ENCODE peak calls at places on chromosomes 6 and 20, in ten cellular contexts. N is spleen, K is cardiac muscle cell, H is endodermal cell, Q is WERI-Rb-1, I is uterus, R is ovary, Y is HFF-Myc, M is IMR-90, V is dorsolateral prefrontal cortex. L is an unnamed sample.

GRCh38 chr6:136593748-136594490 is 43.7 kb upstream of the MAP7 start:
- DNase-seq in N (no peak), K (peak), H (no peak), Q (no peak), I (no peak), R (no peak), Y (peak), M (peak), V (no peak), L (peak)

GRCh38 chr6:28139860-28140500 is 1.7 kb upstream of the ZKSCAN8 start:
- DNase-seq in N (no peak), K (no peak), H (no peak), Q (no peak), I (no peak), R (no peak), Y (no peak), M (no peak), V (no peak), L (no peak)

GRCh38 chr20:47696856-47697255 is 88.4 kb downstream of the SULF2 start:
- DNase-seq in N (no peak), K (no peak), H (no peak), Q (no peak), I (no peak), R (no peak), Y (no peak), M (no peak), V (no peak), L (no peak)

GRCh38 chr20:45904583-45905504 is 7.1 kb downstream of the PLTP start:
- DNase-seq in N (no peak), K (no peak), H (no peak), Q (no peak), I (no peak), R (no peak), Y (no peak), M (no peak), V (no peak), L (no peak)

GRCh38 chr6:43772571-43773049 is 2.6 kb downstream of the VEGFA start:
- DNase-seq in N (peak), K (no peak), H (peak), Q (peak), I (no peak), R (no peak), Y (no peak), M (no peak), V (no peak), L (peak)

GRCh38 chr6:74280130-74280692 is 584.2 kb downstream of the CD109 start:
- DNase-seq in N (no peak), K (no peak), H (peak), Q (no peak), I (no peak), R (no peak), Y (no peak), M (no peak), V (no peak), L (no peak)

GRCh38 chr6:137873273-137873762 is 6.3 kb downstream of the TNFAIP3 start:
- DNase-seq in N (no peak), K (peak), H (no peak), Q (no peak), I (peak), R (peak), Y (peak), M (peak), V (no peak), L (peak)

GRCh38 chr6:87754828-87755227 is 52.8 kb upstream of the AKIRIN2 start:
- DNase-seq in N (no peak), K (no peak), H (no peak), Q (no peak), I (no peak), R (no peak), Y (no peak), M (no peak), V (no peak), L (no peak)

GRCh38 chr20:49929142-49929494 is 7.1 kb upstream of the RNF114 start:
- DNase-seq in N (no peak), K (no peak), H (no peak), Q (no peak), I (no peak), R (peak), Y (no peak), M (no peak), V (no peak), L (no peak)

GRCh38 chr20:24134284-24134683 is 145.7 kb upstream of the GGTLC1 start:
- DNase-seq in N (no peak), K (no peak), H (no peak), Q (no peak), I (no peak), R (no peak), Y (no peak), M (no peak), V (no peak), L (peak)

GRCh38 chr20:50613438-50614169 is 77.7 kb downstream of the RIPOR3 start:
- DNase-seq in N (no peak), K (no peak), H (no peak), Q (no peak), I (no peak), R (no peak), Y (no peak), M (no peak), V (no peak), L (no peak)

GRCh38 chr6:159982726-159983506 is 14.0 kb downstream of the IGF2R start:
- DNase-seq in N (peak), K (peak), H (no peak), Q (no peak), I (no peak), R (no peak), Y (no peak), M (peak), V (no peak), L (peak)

GRCh38 chr6:147434508-147434907 is 74.0 kb upstream of the SAMD5 start:
- DNase-seq in N (no peak), K (peak), H (no peak), Q (no peak), I (no peak), R (no peak), Y (no peak), M (peak), V (no peak), L (peak)

GRCh38 chr6:33314943-33315752 is 1.3 kb upstream of the TAPBP start:
- DNase-seq in N (peak), K (peak), H (peak), Q (no peak), I (peak), R (peak), Y (no peak), M (no peak), V (no peak), L (peak)

GRCh38 chr20:32083469-32083868 is 26.0 kb upstream of the TM9SF4 start:
- DNase-seq in N (no peak), K (no peak), H (no peak), Q (no peak), I (no peak), R (no peak), Y (no peak), M (no peak), V (no peak), L (no peak)

GRCh38 chr20:9838378-9839295 is at the start of gene PAK5:
- DNase-seq in N (peak), K (peak), H (peak), Q (peak), I (no peak), R (no peak), Y (no peak), M (peak), V (peak), L (peak)

GRCh38 chr6:78513856-78514255 is 353.5 kb upstream of the IRAK1BP1 start:
- DNase-seq in N (no peak), K (no peak), H (peak), Q (peak), I (no peak), R (no peak), Y (no peak), M (no peak), V (no peak), L (no peak)

GRCh38 chr6:14217728-14218637 is 100.4 kb downstream of the CD83 start:
- DNase-seq in N (no peak), K (no peak), H (no peak), Q (peak), I (no peak), R (no peak), Y (no peak), M (peak), V (no peak), L (no peak)

GRCh38 chr6:31687860-31688693 is 7.2 kb upstream of the LY6G5C start:
- DNase-seq in N (no peak), K (no peak), H (peak), Q (no peak), I (no peak), R (no peak), Y (no peak), M (no peak), V (no peak), L (no peak)

GRCh38 chr6:129440691-129441090 is 269.3 kb downstream of the ARHGAP18 start:
- DNase-seq in N (no peak), K (peak), H (peak), Q (peak), I (no peak), R (no peak), Y (peak), M (peak), V (no peak), L (peak)

GRCh38 chr20:63703471-63703975 is 4.3 kb downstream of the ARFRP1 start:
- DNase-seq in N (peak), K (no peak), H (no peak), Q (peak), I (no peak), R (peak), Y (no peak), M (no peak), V (peak), L (no peak)

GRCh38 chr6:142631517-142632385 is 313.2 kb downstream of the HIVEP2 start:
- DNase-seq in N (no peak), K (no peak), H (no peak), Q (no peak), I (no peak), R (no peak), Y (peak), M (no peak), V (no peak), L (no peak)

GRCh38 chr20:38968090-38968489 is 5.9 kb downstream of the DHX35 start:
- DNase-seq in N (no peak), K (no peak), H (no peak), Q (no peak), I (no peak), R (no peak), Y (no peak), M (no peak), V (no peak), L (no peak)

GRCh38 chr6:37140145-37140544 is 29.8 kb upstream of the PIM1 start:
- DNase-seq in N (no peak), K (no peak), H (no peak), Q (no peak), I (no peak), R (no peak), Y (no peak), M (no peak), V (no peak), L (no peak)

GRCh38 chr20:52731086-52731485 is 241.1 kb upstream of the TSHZ2 start:
- DNase-seq in N (no peak), K (no peak), H (peak), Q (no peak), I (no peak), R (no peak), Y (no peak), M (no peak), V (no peak), L (no peak)

GRCh38 chr6:21665101-21665435 is 71.5 kb downstream of the SOX4 start:
- DNase-seq in N (no peak), K (peak), H (no peak), Q (no peak), I (no peak), R (no peak), Y (no peak), M (no peak), V (no peak), L (no peak)

GRCh38 chr6:26383624-26384417 is 913 bp downstream of the BTN2A2 start:
- DNase-seq in N (no peak), K (peak), H (peak), Q (peak), I (no peak), R (peak), Y (peak), M (peak), V (no peak), L (peak)

GRCh38 chr20:59010995-59011873 is 4.2 kb upstream of the CTSZ start:
- DNase-seq in N (no peak), K (peak), H (no peak), Q (no peak), I (no peak), R (no peak), Y (peak), M (peak), V (no peak), L (peak)

GRCh38 chr6:5061152-5061551 is 24.0 kb upstream of the PPP1R3G start:
- DNase-seq in N (no peak), K (peak), H (no peak), Q (no peak), I (no peak), R (no peak), Y (no peak), M (no peak), V (no peak), L (no peak)

GRCh38 chr6:84066536-84066935 is 33.0 kb downstream of the MRAP2 start:
- DNase-seq in N (no peak), K (no peak), H (no peak), Q (no peak), I (no peak), R (no peak), Y (no peak), M (no peak), V (no peak), L (no peak)

GRCh38 chr20:34709836-34710567 is 5.9 kb downstream of the TP53INP2 start:
- DNase-seq in N (peak), K (peak), H (peak), Q (peak), I (peak), R (peak), Y (no peak), M (peak), V (peak), L (peak)

GRCh38 chr20:34710861-34711574 is 6.9 kb downstream of the TP53INP2 start:
- DNase-seq in N (no peak), K (no peak), H (no peak), Q (no peak), I (no peak), R (no peak), Y (no peak), M (no peak), V (no peak), L (no peak)

GRCh38 chr20:34709044-34709835 is 5.1 kb downstream of the TP53INP2 start:
- DNase-seq in N (peak), K (peak), H (peak), Q (peak), I (peak), R (peak), Y (no peak), M (peak), V (peak), L (peak)

GRCh38 chr20:34711813-34712430 is 7.8 kb downstream of the TP53INP2 start:
- DNase-seq in N (no peak), K (no peak), H (no peak), Q (no peak), I (no peak), R (no peak), Y (no peak), M (no peak), V (no peak), L (no peak)

GRCh38 chr20:34710568-34710839 is 6.4 kb downstream of the TP53INP2 start:
- DNase-seq in N (no peak), K (no peak), H (no peak), Q (no peak), I (no peak), R (no peak), Y (no peak), M (no peak), V (no peak), L (no peak)
- H3K4me3 ChIP-seq in N (no peak), K (no peak), H (peak), Q (peak), I (peak), R (no peak), Y (peak), M (no peak), V (peak), L (peak)

DNA sequence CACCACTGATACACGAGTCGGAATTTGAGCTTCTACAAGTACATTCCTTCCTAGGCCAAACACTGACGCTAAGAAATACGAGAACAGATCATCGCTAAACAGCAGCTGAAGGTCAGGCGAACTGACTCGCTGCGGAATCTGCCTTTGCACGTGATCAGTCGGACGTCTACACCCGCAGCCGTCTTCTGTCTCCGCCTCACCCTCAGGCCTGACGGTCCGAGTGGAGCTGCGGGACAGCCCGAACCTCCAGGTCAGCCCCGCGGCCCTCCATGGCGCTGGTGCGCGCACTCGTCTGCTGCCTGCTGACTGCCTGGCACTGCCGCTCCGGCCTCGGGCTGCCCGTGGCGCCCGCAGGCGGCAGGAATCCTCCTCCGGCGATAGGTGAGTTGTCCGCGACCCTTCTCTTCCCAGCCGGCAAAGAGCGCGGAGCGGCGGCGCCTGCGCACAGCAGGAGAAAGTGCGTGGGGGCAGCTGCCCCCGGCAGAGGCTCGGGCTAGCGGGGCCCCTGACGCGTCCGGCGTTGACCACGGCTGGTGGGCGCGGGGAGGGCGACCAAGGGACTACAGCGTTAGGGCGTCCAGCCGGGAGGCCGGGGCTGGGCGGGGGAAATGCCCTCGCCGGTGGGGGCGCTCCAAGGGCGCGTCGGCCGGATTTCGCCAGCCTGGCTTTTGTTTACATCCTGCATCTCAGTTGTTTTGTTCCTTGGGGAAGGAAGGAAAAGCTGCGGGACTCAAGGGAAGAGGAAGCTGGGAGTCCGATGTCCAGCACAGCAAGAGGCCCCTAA is at the start of gene SMPDL3A:
- DNase-seq in N (peak), K (peak), H (peak), Q (peak), I (peak), R (peak), Y (peak), M (peak), V (peak), L (peak)
- TF ChIP-seq CTCF in N (no peak), K (peak), H (peak), Q (peak), I (peak), R (peak), Y (peak), M (peak), V (peak), L (peak)

DNA sequence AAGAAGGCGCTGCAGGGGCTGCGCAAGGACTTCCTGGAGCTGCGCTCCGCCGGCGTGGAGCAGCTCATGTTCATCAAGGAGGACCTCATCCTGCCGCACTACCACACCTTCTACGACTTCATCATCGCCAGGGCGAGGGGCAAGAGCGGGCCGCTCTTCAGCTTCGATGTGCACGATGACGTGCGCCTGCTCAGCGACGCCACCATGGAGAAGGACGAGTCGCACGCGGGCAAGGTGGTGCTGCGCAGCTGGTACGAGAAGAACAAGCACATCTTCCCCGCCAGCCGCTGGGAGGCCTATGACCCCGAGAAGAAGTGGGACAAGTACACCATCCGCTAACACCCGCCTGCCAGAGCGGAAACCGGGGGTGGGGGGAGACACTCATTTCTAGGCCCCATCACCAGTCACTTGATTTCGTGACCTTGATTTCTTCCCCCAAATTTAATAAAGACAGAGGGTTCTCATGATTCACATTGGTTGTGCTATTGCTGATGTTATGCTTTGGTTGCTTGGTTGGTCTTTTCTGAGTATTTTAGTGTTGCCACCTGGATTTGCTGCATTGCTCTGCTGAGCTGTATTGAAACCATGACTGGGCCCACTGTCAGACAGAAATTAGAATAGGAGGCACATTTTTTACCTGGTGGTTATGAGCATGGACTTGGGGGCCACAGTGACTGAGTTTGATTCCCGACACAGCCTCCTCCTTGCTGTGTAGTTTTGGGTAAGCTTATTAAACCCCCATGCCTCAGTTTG is 1.5 kb downstream of the FAM50B start:
- DNase-seq in N (peak), K (no peak), H (no peak), Q (no peak), I (no peak), R (peak), Y (no peak), M (no peak), V (no peak), L (no peak)
- H3K4me3 ChIP-seq in N (no peak), K (no peak), H (no peak), Q (no peak), I (peak), R (peak), Y (no peak), M (no peak), V (peak), L (peak)

GRCh38 chr6:53627391-53628218 is 38.0 kb downstream of the KLHL31 start:
- DNase-seq in N (no peak), K (no peak), H (no peak), Q (no peak), I (no peak), R (no peak), Y (no peak), M (no peak), V (no peak), L (no peak)
- TF ChIP-seq CTCF in N (no peak), K (no peak), H (no peak), Q (no peak), I (no peak), R (no peak), Y (no peak), M (no peak), V (no peak), L (no peak)